ENCODE peak calls at places on chromosomes 13 and 19, in five cellular contexts. U, J, L, K and M are unnamed samples.

GRCh38 chr19:2235396-2236284 is 489 bp downstream of the PLEKHJ1 start:
- DNase-seq in J (peak), L (no peak), K (no peak), U (no peak), M (no peak)

GRCh38 chr13:42405665-42406390 is 133.9 kb downstream of the AKAP11 start:
- DNase-seq in L (no peak), U (no peak), K (no peak), J (no peak), M (no peak)

GRCh38 chr19:49556412-49557398 is 23.7 kb downstream of the NOSIP start:
- DNase-seq in L (no peak), J (peak), K (no peak), U (no peak), M (no peak)

GRCh38 chr19:13938361-13939027 is at the start of gene PODNL1:
- DNase-seq in J (peak), U (no peak), K (no peak), L (no peak), M (peak)

GRCh38 chr13:40993119-40993518 is 26.0 kb downstream of the ELF1 start:
- DNase-seq in L (no peak), U (no peak), K (peak), J (peak), M (no peak)

GRCh38 chr13:78595819-78596700 is 7.3 kb downstream of the POU4F1 start:
- DNase-seq in J (peak), L (no peak), K (no peak), U (no peak), M (no peak)

GRCh38 chr13:108426893-108427292 is 157.4 kb downstream of the TNFSF13B start:
- DNase-seq in L (no peak), U (no peak), K (no peak), J (peak), M (no peak)

GRCh38 chr19:54418030-54418929 is 3.0 kb downstream of the TTYH1 start:
- DNase-seq in K (no peak), L (no peak), J (peak), U (no peak), M (no peak)

GRCh38 chr19:58212336-58213074 is 16.2 kb upstream of the ZNF544 start:
- DNase-seq in L (no peak), J (no peak), K (no peak), U (no peak), M (no peak)

GRCh38 chr13:42312817-42313431 is 41.0 kb downstream of the AKAP11 start:
- DNase-seq in L (no peak), U (no peak), K (no peak), J (no peak), M (no peak)

GRCh38 chr13:111407381-111408131 is 87.1 kb downstream of the TEX29 start:
- DNase-seq in J (no peak), K (no peak), L (no peak), U (no peak), M (no peak)

GRCh38 chr19:1864480-1865171 is 1.2 kb upstream of the KLF16 start:
- DNase-seq in L (no peak), J (peak), K (peak), U (no peak), M (no peak)

GRCh38 chr13:49711218-49711863 is 20.1 kb upstream of the EBPL start:
- DNase-seq in L (no peak), U (no peak), K (no peak), J (no peak), M (no peak)

GRCh38 chr13:24910502-24911134 is 146.6 kb downstream of the RNF17 start:
- DNase-seq in L (no peak), U (no peak), K (no peak), J (no peak), M (no peak)

GRCh38 chr19:36577271-36577996 is 4.3 kb upstream of the ZNF529 start:
- DNase-seq in U (no peak), L (no peak), J (no peak), K (no peak), M (no peak)

GRCh38 chr19:41226053-41226873 is 7.2 kb downstream of the AXL start:
- DNase-seq in U (peak), J (peak), L (peak), K (peak), M (peak)

GRCh38 chr19:32868206-32868950 is 1.2 kb downstream of the SLC7A9 start:
- DNase-seq in U (no peak), K (peak), J (no peak), L (no peak), M (no peak)

GRCh38 chr19:44308011-44308410 is 3.2 kb upstream of the ZNF235 start:
- DNase-seq in J (no peak), L (no peak), U (no peak), K (no peak), M (no peak)

GRCh38 chr19:16373079-16373478 is 48.5 kb downstream of the KLF2 start:
- DNase-seq in U (no peak), K (no peak), J (no peak), L (no peak), M (no peak)

GRCh38 chr13:50594276-50594970 is 249.1 kb downstream of the DLEU7 start:
- DNase-seq in J (peak), U (no peak), L (no peak), K (no peak), M (no peak)

GRCh38 chr19:10299545-10300458 is 9.8 kb downstream of the ZGLP1 start:
- DNase-seq in J (no peak), L (no peak), U (no peak), K (no peak), M (no peak)

GRCh38 chr13:83162493-83162892 is 719.8 kb downstream of the SLITRK1 start:
- DNase-seq in K (no peak), L (no peak), U (no peak), J (peak), M (no peak)

GRCh38 chr13:22175815-22176214 is 504.9 kb downstream of the FGF9 start:
- DNase-seq in K (no peak), U (no peak), L (no peak), J (peak), M (no peak)

GRCh38 chr13:96817336-96817941 is 176.8 kb downstream of the OXGR1 start:
- DNase-seq in L (no peak), J (peak), U (no peak), K (no peak), M (no peak)

GRCh38 chr19:5231857-5232503 is 108.6 kb downstream of the PTPRS start:
- DNase-seq in J (no peak), K (no peak), L (no peak), U (no peak), M (no peak)

GRCh38 chr13:80973721-80974120 is 632.8 kb upstream of the SPRY2 start:
- DNase-seq in L (no peak), U (no peak), J (no peak), K (no peak), M (no peak)

GRCh38 chr19:38145627-38146026 is 78.4 kb downstream of the DPF1 start:
- DNase-seq in J (no peak), L (no peak), K (no peak), U (no peak), M (no peak)

GRCh38 chr13:78806457-78806856 is 147.5 kb upstream of the OBI1 start:
- DNase-seq in K (no peak), U (no peak), J (peak), L (no peak), M (no peak)

GRCh38 chr13:97221491-97221890 is 642 bp upstream of the MBNL2 start:
- DNase-seq in J (no peak), U (no peak), L (no peak), K (no peak), M (no peak)

GRCh38 chr13:39051157-39051556 is 12.9 kb downstream of the NHLRC3 start:
- DNase-seq in U (no peak), K (no peak), L (no peak), J (peak), M (no peak)
- TF ChIP-seq CTCF in U (peak), K (no peak), L (no peak), J (peak), M (peak)

GRCh38 chr13:43583331-43583730 is 203.4 kb downstream of the ENOX1 start:
- DNase-seq in U (no peak), L (no peak), K (no peak), J (no peak), M (no peak)

GRCh38 chr13:43584711-43585110 is 202.1 kb downstream of the ENOX1 start:
- DNase-seq in J (no peak), U (no peak), K (no peak), L (no peak), M (no peak)

DNA sequence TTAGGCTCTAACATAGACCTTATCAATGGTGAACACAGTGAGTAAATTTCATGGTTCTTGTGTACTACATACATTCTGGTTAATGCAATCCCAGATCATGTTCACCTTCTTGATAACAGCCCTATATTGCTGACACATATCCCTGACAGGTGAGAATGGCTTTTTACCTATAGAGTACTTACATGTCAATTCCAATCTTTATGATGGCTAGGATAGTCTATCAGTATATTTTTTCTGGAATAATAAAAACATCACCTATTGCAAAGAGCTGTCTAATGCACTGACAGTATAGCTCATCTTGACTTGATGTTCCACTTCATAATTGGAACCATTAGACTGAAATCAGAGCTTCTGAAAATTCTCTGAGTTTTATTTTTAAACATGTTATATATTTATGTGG is 199.4 kb downstream of the ENOX1 start:
- DNase-seq in L (no peak), K (no peak), U (no peak), J (no peak), M (no peak)
- TF ChIP-seq CTCF in L (no peak), K (no peak), U (no peak), J (no peak), M (no peak)

DNA sequence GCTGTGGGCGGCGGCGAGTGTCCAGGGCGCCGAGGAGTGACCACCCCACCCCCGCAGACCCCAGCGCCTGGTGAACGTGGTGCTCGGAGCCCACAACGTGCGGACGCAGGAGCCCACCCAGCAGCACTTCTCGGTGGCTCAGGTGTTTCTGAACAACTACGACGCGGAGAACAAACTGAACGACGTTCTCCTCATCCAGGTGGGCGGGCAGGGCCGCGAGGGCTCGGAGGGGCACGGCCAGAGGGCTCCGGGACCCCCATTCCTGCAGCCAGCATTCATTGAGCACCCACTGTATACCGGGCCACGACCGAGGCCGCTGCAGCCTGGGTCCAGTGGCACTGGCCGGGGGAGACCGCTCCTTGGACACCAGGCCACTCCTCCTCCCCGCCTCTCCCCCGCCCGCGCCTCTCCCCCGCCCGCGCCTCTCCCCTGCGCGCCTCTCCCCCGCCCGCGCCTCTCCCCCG is 3.1 kb downstream of the PRTN3 start:
- DNase-seq in K (no peak), L (no peak), U (no peak), J (no peak), M (no peak)
- TF ChIP-seq CTCF in K (no peak), L (no peak), U (no peak), J (no peak), M (no peak)

GRCh38 chr13:31105020-31105800 is 56.5 kb downstream of the HSPH1 start:
- DNase-seq in L (no peak), K (peak), U (no peak), J (peak), M (no peak)
- TF ChIP-seq CTCF in L (no peak), K (no peak), U (no peak), J (peak), M (no peak)

GRCh38 chr19:18749362-18750231 is 41.5 kb downstream of the COMP start:
- DNase-seq in K (no peak), U (no peak), J (no peak), L (no peak), M (no peak)

GRCh38 chr19:18751571-18751970 is 39.5 kb downstream of the COMP start:
- DNase-seq in J (no peak), U (no peak), L (no peak), K (no peak), M (no peak)

GRCh38 chr19:18750295-18750970 is 40.7 kb downstream of the COMP start:
- DNase-seq in L (no peak), K (no peak), J (no peak), U (no peak), M (no peak)

GRCh38 chr19:18756896-18757295 is 34.2 kb downstream of the COMP start:
- DNase-seq in L (no peak), K (no peak), U (no peak), J (no peak), M (no peak)

GRCh38 chr19:18754501-18754900 is 36.6 kb downstream of the COMP start:
- DNase-seq in U (no peak), J (no peak), L (no peak), K (no peak), M (no peak)
- TF ChIP-seq CTCF in U (no peak), J (no peak), L (no peak), K (no peak), M (no peak)

GRCh38 chr13:68110178-68110768 is 880.1 kb upstream of the PCDH9 start:
- DNase-seq in U (no peak), J (no peak), K (no peak), L (no peak), M (no peak)

GRCh38 chr13:68107667-68108066 is 877.5 kb upstream of the PCDH9 start:
- DNase-seq in U (no peak), L (no peak), J (no peak), K (no peak), M (no peak)
- TF ChIP-seq CTCF in U (no peak), L (no peak), J (no peak), K (no peak), M (no peak)

GRCh38 chr13:54592201-54592600 is 1563.6 kb downstream of the OLFM4 start:
- DNase-seq in U (no peak), L (no peak), J (no peak), K (no peak), M (no peak)
- TF ChIP-seq CTCF in U (no peak), L (no peak), J (no peak), K (no peak), M (no peak)

GRCh38 chr13:110307697-110308376 is 753 bp downstream of the COL4A2 start:
- DNase-seq in U (no peak), J (peak), L (no peak), K (peak), M (no peak)

GRCh38 chr13:110306340-110306959 is 507 bp downstream of the COL4A1 start:
- DNase-seq in L (no peak), J (peak), K (peak), U (no peak), M (no peak)

GRCh38 chr13:110305949-110306339 is 1.0 kb downstream of the COL4A1 start:
- DNase-seq in K (peak), L (no peak), U (no peak), J (no peak), M (no peak)

GRCh38 chr13:110308377-110309158 is 1.5 kb downstream of the COL4A2 start:
- DNase-seq in J (peak), K (peak), L (no peak), U (no peak), M (no peak)

GRCh38 chr13:110306960-110307696 is at the start of the genes COL4A1 and COL4A2:
- DNase-seq in K (peak), J (peak), U (no peak), L (no peak), M (no peak)
- TF ChIP-seq CTCF in K (no peak), J (no peak), U (no peak), L (no peak), M (no peak)

GRCh38 chr19:47081095-47081494 is 32.5 kb downstream of the ZC3H4 start:
- DNase-seq in U (no peak), K (no peak), J (no peak), L (no peak), M (no peak)

GRCh38 chr19:47086280-47086679 is 27.3 kb downstream of the ZC3H4 start:
- DNase-seq in U (no peak), J (no peak), K (no peak), L (no peak), M (no peak)

GRCh38 chr19:47084879-47085439 is 28.6 kb downstream of the ZC3H4 start:
- DNase-seq in K (no peak), L (no peak), U (no peak), J (no peak), M (no peak)

DNA sequence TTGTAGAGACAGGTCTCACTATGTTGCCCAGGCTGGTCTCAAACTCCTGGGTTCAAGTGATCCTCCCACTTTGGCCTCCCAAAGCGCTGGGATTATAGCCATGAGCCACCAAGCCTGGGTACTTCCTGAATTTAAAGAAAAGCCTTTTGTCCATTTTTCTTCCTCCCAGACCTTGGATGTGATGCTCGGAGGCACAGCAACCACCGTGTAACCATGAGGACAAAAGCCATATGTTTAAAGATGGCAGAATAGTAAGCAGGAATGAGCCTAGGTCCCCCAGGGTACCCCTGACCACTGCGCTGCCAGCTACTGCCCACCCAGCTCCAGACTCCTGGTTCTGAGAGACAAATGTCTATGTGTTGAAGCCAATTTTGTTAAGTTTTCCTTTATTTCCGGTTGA is 31.1 kb downstream of the ZC3H4 start:
- DNase-seq in J (no peak), L (no peak), U (no peak), K (no peak), M (no peak)
- TF ChIP-seq CTCF in J (no peak), L (no peak), U (no peak), K (no peak), M (no peak)

DNA sequence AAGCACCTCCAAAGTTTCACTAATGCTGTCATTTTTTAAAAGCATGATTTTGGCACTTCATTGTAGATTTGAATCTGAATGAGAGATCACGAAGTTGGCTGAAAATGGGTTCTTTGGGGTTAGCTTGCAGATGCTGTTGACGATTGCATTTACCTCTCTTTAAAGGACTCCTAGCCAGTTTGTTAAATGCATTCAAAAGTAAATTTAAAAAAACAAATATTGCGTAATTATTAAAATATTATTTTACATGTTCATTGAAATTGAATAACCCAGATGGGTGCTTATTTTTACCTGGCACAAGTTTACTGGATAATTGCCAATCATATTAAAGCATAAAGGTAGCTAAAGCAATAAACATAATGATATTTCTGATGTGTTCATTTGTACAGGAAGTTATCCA is 172.2 kb downstream of the ABCC4 start:
- DNase-seq in J (no peak), U (no peak), K (no peak), L (no peak), M (no peak)
- TF ChIP-seq CTCF in J (no peak), U (no peak), K (no peak), L (no peak), M (no peak)